ENCODE peak calls at places on chromosomes 16 and 17, in nine cellular contexts. Y, L, V, U, S, K, T, D and Q are unnamed samples.

GRCh38 chr17:17304521-17304985 is 1.4 kb downstream of the NT5M start:
- DNase-seq in Y (no peak), L (no peak), V (no peak), U (no peak), S (no peak), K (no peak), T (no peak), D (no peak), Q (no peak)

GRCh38 chr16:75421820-75422126 is 11.5 kb downstream of the CFDP1 start:
- DNase-seq in Y (no peak), L (no peak), V (no peak), U (no peak), S (no peak), K (no peak), T (no peak), D (no peak), Q (no peak)

GRCh38 chr16:75061677-75062076 is 54.9 kb downstream of the LDHD start:
- DNase-seq in Y (no peak), L (no peak), V (no peak), U (no peak), S (no peak), K (no peak), T (no peak), D (no peak), Q (no peak)

GRCh38 chr16:27969574-27969973 is 93.9 kb downstream of the GSG1L start:
- DNase-seq in Y (no peak), L (no peak), V (no peak), U (no peak), S (no peak), K (no peak), T (no peak), D (no peak), Q (no peak)

GRCh38 chr17:77036841-77037381 is 103.9 kb upstream of the SEC14L1 start:
- DNase-seq in Y (no peak), L (peak; percentile 22), V (no peak), U (peak; percentile 50), S (no peak), K (peak; percentile 84), T (peak; percentile 21), D (peak; percentile 26), Q (peak; percentile 17)

GRCh38 chr17:83002118-83002805 is 77.1 kb upstream of the METRNL start:
- DNase-seq in Y (no peak), L (no peak), V (no peak), U (no peak), S (no peak), K (no peak), T (no peak), D (no peak), Q (no peak)

GRCh38 chr17:19676901-19677300 is 28.4 kb downstream of the ALDH3A2 start:
- DNase-seq in Y (no peak), L (no peak), V (peak; percentile 17), U (no peak), S (no peak), K (no peak), T (no peak), D (no peak), Q (no peak)

GRCh38 chr17:7932949-7933348 is 943 bp downstream of the CNTROB start:
- DNase-seq in Y (no peak), L (peak; percentile 63), V (no peak), U (peak; percentile 57), S (peak; percentile 67), K (no peak), T (peak; percentile 61), D (peak; percentile 74), Q (peak; percentile 65)

GRCh38 chr16:15973997-15974396 is 24.6 kb downstream of the ABCC1 start:
- DNase-seq in Y (no peak), L (no peak), V (no peak), U (no peak), S (no peak), K (no peak), T (no peak), D (no peak), Q (no peak)

GRCh38 chr17:78278139-78278741 is 46.8 kb downstream of the TMEM235 start:
- DNase-seq in Y (no peak), L (no peak), V (no peak), U (peak; percentile 65), S (peak; percentile 82), K (no peak), T (peak; percentile 85), D (no peak), Q (no peak)

GRCh38 chr16:65123846-65124513 is 2.1 kb upstream of the CDH11 start:
- DNase-seq in Y (no peak), L (no peak), V (no peak), U (no peak), S (no peak), K (no peak), T (no peak), D (no peak), Q (no peak)

GRCh38 chr17:29166507-29166887 is 13.7 kb downstream of the MYO18A start:
- DNase-seq in Y (no peak), L (no peak), V (no peak), U (no peak), S (no peak), K (no peak), T (no peak), D (no peak), Q (no peak)

GRCh38 chr17:47957591-47958490 is at the start of gene PRR15L:
- DNase-seq in Y (no peak), L (no peak), V (no peak), U (peak; percentile 91), S (peak; percentile 84), K (no peak), T (peak; percentile 99), D (peak; percentile 43), Q (no peak)

GRCh38 chr17:42163113-42163512 is 8.3 kb upstream of the RAB5C start:
- DNase-seq in Y (no peak), L (no peak), V (no peak), U (peak; percentile 27), S (peak; percentile 89), K (no peak), T (peak; percentile 46), D (no peak), Q (no peak)

GRCh38 chr16:24988593-24989338 is 26.4 kb downstream of the ARHGAP17 start:
- DNase-seq in Y (no peak), L (peak; percentile 47), V (no peak), U (peak; percentile 81), S (no peak), K (no peak), T (no peak), D (peak; percentile 73), Q (peak; percentile 74)

GRCh38 chr17:76136276-76137025 is 4.6 kb downstream of the FOXJ1 start:
- DNase-seq in Y (no peak), L (no peak), V (no peak), U (no peak), S (peak; percentile 82), K (no peak), T (peak; percentile 46), D (no peak), Q (no peak)

GRCh38 chr16:80500116-80500859 is 40.5 kb upstream of the DYNLRB2 start:
- DNase-seq in Y (no peak), L (no peak), V (no peak), U (no peak), S (no peak), K (no peak), T (peak; percentile 10), D (no peak), Q (no peak)

GRCh38 chr17:47895254-47895855 is 681 bp upstream of the SP2 start:
- DNase-seq in Y (peak; percentile 6), L (no peak), V (no peak), U (peak; percentile 60), S (no peak), K (peak; percentile 30), T (peak; percentile 66), D (peak; percentile 41), Q (no peak)

GRCh38 chr16:58021661-58022551 is 3.6 kb upstream of the MMP15 start:
- DNase-seq in Y (no peak), L (peak; percentile 78), V (no peak), U (no peak), S (no peak), K (no peak), T (peak; percentile 14), D (peak; percentile 84), Q (peak; percentile 45)